ENCODE peak calls at places on chromosomes 7 and 10, in ten cellular contexts. K is colonic mucosa; D is PC-3; W is heart right ventricle; A is esophagus muscularis mucosa; H is CD8-positive, alpha-beta memory T cell; M is naive thymus-derived CD4-positive, alpha-beta T cell; P is hepatocyte; S is uterus; O is breast epithelium. X is an unnamed sample.
A peak's percentile ranks its signal among the peaks of the same experiment; 100 is the strongest.

GRCh38 chr7:152925412-152926147 is 166.0 kb downstream of the ACTR3B start:
- DNase-seq in K (no peak), D (no peak), W (no peak), A (no peak), H (no peak), M (no peak), P (peak; percentile 51), S (no peak), O (peak; percentile 7), X (peak; percentile 44)

GRCh38 chr7:128895320-128895719 is 15.2 kb downstream of the KCP start:
- DNase-seq in K (no peak), D (no peak), W (no peak), A (no peak), H (peak; percentile 7), M (no peak), P (no peak), S (no peak), O (no peak), X (no peak)

GRCh38 chr7:26046878-26047277 is 105.1 kb upstream of the NFE2L3 start:
- DNase-seq in K (no peak), D (no peak), W (no peak), A (no peak), H (no peak), M (no peak), P (no peak), S (no peak), O (no peak), X (no peak)

GRCh38 chr7:90760892-90761291 is 164.8 kb downstream of the CDK14 start:
- DNase-seq in K (no peak), D (no peak), W (no peak), A (no peak), H (no peak), M (no peak), P (no peak), S (no peak), O (no peak), X (no peak)

GRCh38 chr10:128087146-128087883 is 38.9 kb downstream of the MKI67 start:
- DNase-seq in K (no peak), D (no peak), W (no peak), A (no peak), H (no peak), M (no peak), P (no peak), S (no peak), O (no peak), X (no peak)

GRCh38 chr7:47763063-47763974 is 181.4 kb upstream of the TNS3 start:
- DNase-seq in K (peak; percentile 35), D (peak; percentile 90), W (no peak), A (no peak), H (no peak), M (no peak), P (peak; percentile 69), S (peak; percentile 65), O (peak; percentile 15), X (no peak)

GRCh38 chr10:104329754-104330153 is 8.5 kb downstream of the ITPRIP start:
- DNase-seq in K (no peak), D (peak; percentile 76), W (no peak), A (no peak), H (no peak), M (no peak), P (no peak), S (peak; percentile 32), O (no peak), X (no peak)

GRCh38 chr10:122648599-122649428 is 50.8 kb downstream of the C10orf120 start:
- DNase-seq in K (peak; percentile 31), D (peak; percentile 50), W (peak; percentile 41), A (no peak), H (no peak), M (no peak), P (peak; percentile 67), S (no peak), O (no peak), X (peak; percentile 64)

DNA sequence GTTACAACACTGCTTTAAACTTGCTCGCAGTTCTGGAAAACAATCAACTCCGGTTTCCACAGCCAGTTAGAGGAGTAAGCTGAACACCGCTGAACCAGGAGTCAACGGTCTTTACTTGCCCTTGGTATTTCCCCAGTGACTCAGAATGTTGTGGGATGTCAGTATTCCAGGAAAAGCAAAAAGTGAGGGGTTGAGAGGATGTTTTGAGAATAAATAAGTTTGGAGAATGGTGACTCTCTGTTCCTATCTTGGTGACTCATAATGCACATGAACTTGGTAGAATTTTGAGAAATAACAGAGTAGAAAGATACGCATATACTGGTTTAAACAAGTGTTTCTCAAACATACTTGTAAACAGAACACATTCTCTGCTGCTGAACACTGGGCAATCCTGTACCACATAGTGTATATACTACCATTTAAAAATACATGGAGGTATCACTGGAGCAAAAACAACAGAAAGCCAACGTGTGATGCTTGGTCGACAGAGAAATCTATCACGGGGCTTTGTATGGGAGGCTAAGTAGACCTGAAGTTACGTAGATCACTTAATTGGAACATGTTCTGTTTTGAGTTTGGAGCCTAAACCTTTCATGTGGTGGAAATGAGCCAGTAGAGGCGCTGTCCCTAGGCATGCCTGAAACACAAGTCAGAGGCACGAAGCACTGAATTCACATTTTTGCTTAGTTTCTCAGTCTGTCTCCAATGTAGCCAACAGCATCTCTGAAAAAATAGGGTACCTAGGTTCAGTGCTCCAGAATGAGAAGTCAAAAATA is 534.3 kb downstream of the PARD3 start:
- DNase-seq in K (no peak), D (peak; percentile 100), W (peak; percentile 12), A (no peak), H (no peak), M (no peak), P (peak; percentile 61), S (peak; percentile 80), O (peak; percentile 72), X (no peak)
- H3K4me3 ChIP-seq in K (no peak overlapping the region), D (peak overlapping the region; percentile 35), W (no peak overlapping the region), A (no peak overlapping the region), H (no peak overlapping the region), M (no peak overlapping the region), P (no peak overlapping the region), S (no peak overlapping the region), O (peak overlapping the region; percentile 4), X (no peak overlapping the region)

DNA sequence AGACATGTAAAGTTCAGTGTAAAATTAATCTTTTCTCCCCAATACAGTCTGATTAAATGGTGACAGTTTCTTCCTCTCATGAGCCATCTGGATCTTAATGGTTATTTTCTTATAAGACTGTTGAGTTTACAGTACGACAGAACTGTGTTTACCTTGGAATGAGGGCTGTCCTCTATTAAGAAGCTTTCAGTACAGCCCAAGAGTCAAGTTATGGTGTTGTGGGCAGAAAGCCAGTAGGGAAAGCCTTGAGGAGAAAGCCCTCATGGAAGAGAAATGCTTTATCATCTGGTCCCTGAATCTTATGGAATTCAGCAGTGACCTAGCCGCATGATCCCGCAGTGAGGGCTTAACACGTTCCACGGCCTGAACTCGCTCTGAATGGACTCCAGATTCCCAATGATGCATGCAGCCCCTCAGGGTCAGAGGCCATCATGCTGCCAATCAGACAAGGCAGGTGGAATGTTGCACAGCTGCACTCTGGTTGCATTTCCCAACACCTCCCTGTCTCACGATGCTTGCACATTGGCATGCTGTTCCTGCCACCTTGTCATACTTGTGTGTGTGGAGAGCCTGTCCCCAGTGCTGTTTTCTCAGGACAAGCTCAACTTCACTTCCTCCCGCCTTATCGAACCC is 211.3 kb upstream of the TCF7L2 start:
- DNase-seq in K (no peak), D (no peak), W (no peak), A (no peak), H (no peak), M (no peak), P (peak; percentile 50), S (no peak), O (no peak), X (no peak)
- H3K27ac ChIP-seq in K (no peak overlapping the region), D (no peak overlapping the region), W (no peak overlapping the region), A (no peak overlapping the region), H (no peak overlapping the region), M (no peak overlapping the region), P (peak overlapping the region; percentile 75), S (no peak overlapping the region), O (no peak overlapping the region), X (no peak overlapping the region)

DNA sequence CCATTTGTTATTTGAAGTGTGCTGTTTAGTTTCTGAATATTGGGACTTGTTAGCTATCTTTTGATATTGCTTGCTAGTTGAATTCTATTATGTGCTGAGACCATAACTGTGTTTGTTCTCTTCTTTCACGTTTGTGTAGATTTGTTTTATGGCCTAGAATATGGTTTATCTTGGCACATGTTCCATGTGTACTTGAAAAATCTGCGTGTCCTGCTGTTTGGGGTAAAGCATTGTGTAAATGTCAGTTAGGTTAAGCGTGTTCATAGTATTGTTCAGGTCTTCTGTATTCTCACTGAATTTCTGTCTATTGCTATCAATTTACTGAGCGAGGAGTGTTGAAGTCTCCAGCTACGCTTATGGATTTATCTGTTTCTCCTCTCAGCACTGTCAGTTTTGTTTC is 19.4 kb downstream of the MMP21 start:
- DNase-seq in K (no peak), D (no peak), W (no peak), A (no peak), H (no peak), M (no peak), P (no peak), S (no peak), O (no peak), X (no peak)
- H3K36me3 ChIP-seq in K (peaks cover 16% of the 10 kb centered on the region), D (peaks cover 36% of the 10 kb centered on the region), W (peaks cover 97% of the 10 kb centered on the region), A (peaks cover 70% of the 10 kb centered on the region), H (peaks cover 53% of the 10 kb centered on the region), M (peaks cover 70% of the 10 kb centered on the region), P (no peaks in the 10 kb centered on the region), S (no peaks in the 10 kb centered on the region), O (peaks cover 17% of the 10 kb centered on the region), X (peaks cover 81% of the 10 kb centered on the region)

GRCh38 chr10:60732240-60733188 is 45.8 kb upstream of the CDK1 start:
- DNase-seq in K (peak; percentile 60), D (peak; percentile 74), W (no peak), A (no peak), H (no peak), M (peak; percentile 52), P (peak; percentile 49), S (no peak), O (no peak), X (no peak)

GRCh38 chr10:60733826-60734225 is 44.5 kb upstream of the CDK1 start:
- DNase-seq in K (no peak), D (peak; percentile 54), W (no peak), A (no peak), H (no peak), M (no peak), P (no peak), S (no peak), O (no peak), X (no peak)

GRCh38 chr10:60735244-60735643 is 43.0 kb upstream of the CDK1 start:
- DNase-seq in K (peak; percentile 65), D (peak; percentile 91), W (no peak), A (no peak), H (no peak), M (no peak), P (no peak), S (no peak), O (peak; percentile 56), X (no peak)

GRCh38 chr10:60734226-60734625 is 44.1 kb upstream of the CDK1 start:
- DNase-seq in K (no peak), D (no peak), W (no peak), A (no peak), H (no peak), M (no peak), P (no peak), S (no peak), O (no peak), X (no peak)

DNA sequence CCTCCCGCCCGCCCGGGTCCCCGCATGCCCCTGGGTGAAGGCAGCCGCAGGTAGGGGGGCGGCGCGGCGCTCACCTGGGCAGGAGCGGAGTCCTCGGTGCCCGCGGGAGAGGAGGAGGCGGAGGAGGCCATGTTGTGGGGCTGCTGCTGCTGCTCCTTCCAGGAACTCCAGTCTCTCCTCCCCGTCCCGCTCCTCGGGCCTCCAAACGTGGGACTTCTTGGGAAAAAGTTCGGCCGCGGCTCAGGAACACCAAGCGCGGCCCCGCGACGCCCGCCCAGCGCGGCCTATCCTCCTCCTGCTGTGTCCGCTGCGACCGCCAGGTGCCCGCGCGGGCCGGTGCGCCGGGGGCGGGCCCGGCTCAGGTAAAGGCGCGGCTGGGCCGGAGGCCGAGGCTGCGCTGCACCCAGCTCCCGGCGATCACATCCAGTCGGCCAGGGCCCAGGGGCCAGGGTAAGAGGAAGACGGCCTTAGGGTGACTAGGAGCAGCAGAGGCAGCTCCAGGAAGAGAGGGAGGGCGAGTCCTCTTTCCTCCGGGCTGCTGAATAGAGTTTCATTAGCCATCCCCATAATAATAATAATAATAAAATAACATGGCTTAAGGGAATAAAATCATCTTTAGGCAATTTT is 45.0 kb upstream of the CDK1 start:
- DNase-seq in K (peak; percentile 71), D (peak; percentile 96), W (no peak), A (no peak), H (peak; percentile 48), M (peak; percentile 29), P (peak; percentile 85), S (no peak), O (peak; percentile 44), X (no peak)
- H3K4me3 ChIP-seq in K (peak overlapping the region; percentile 64), D (peak overlapping the region; percentile 75), W (peak overlapping the region; percentile 55), A (peak overlapping the region; percentile 55), H (peak overlapping the region; percentile 82), M (peak overlapping the region; percentile 63), P (peak overlapping the region; percentile 77), S (peak overlapping the region; percentile 53), O (peak overlapping the region; percentile 80), X (peak overlapping the region; percentile 56)